ENCODE peak calls at places on chromosomes 5 and 9, in seven cellular contexts. One of them, this sample, is unnamed.

GRCh38 chr5:89729623-89730390 is 679.7 kb downstream of the CETN3 start:
- DNase-seq in M059J: peak
- DNase-seq in aorta: no peak
- DNase-seq in fibroblast of the aortic adventitia: peak
- DNase-seq in ELR: peak
- DNase-seq in GM20000: no peak
- DNase-seq in activated CD4-positive, alpha-beta T cell treated with anti-CD3 and anti-CD28 coated beads for 48 hours: no peak
- DNase-seq in this sample: no peak

GRCh38 chr9:113720495-113720894 is 155.6 kb upstream of the ZNF618 start:
- DNase-seq in M059J: no peak
- DNase-seq in aorta: no peak
- DNase-seq in fibroblast of the aortic adventitia: no peak
- DNase-seq in ELR: no peak
- DNase-seq in GM20000: no peak
- DNase-seq in activated CD4-positive, alpha-beta T cell treated with anti-CD3 and anti-CD28 coated beads for 48 hours: no peak
- DNase-seq in this sample: no peak

GRCh38 chr5:311963-312362 is 9.6 kb upstream of the AHRR start:
- DNase-seq in M059J: no peak
- DNase-seq in aorta: no peak
- DNase-seq in fibroblast of the aortic adventitia: no peak
- DNase-seq in ELR: no peak
- DNase-seq in GM20000: no peak
- DNase-seq in activated CD4-positive, alpha-beta T cell treated with anti-CD3 and anti-CD28 coated beads for 48 hours: no peak
- DNase-seq in this sample: no peak

GRCh38 chr5:135203593-135204036 is 169.6 kb upstream of the PITX1 start:
- DNase-seq in M059J: peak
- DNase-seq in aorta: no peak
- DNase-seq in fibroblast of the aortic adventitia: peak
- DNase-seq in ELR: peak
- DNase-seq in GM20000: no peak
- DNase-seq in activated CD4-positive, alpha-beta T cell treated with anti-CD3 and anti-CD28 coated beads for 48 hours: no peak
- DNase-seq in this sample: no peak

GRCh38 chr9:117325789-117326185 is 89.1 kb downstream of the ASTN2 start:
- DNase-seq in M059J: no peak
- DNase-seq in aorta: no peak
- DNase-seq in fibroblast of the aortic adventitia: no peak
- DNase-seq in ELR: no peak
- DNase-seq in GM20000: no peak
- DNase-seq in activated CD4-positive, alpha-beta T cell treated with anti-CD3 and anti-CD28 coated beads for 48 hours: no peak
- DNase-seq in this sample: no peak

GRCh38 chr9:137516144-137516917 is 33.9 kb downstream of the PNPLA7 start:
- DNase-seq in M059J: peak
- DNase-seq in aorta: no peak
- DNase-seq in fibroblast of the aortic adventitia: no peak
- DNase-seq in ELR: no peak
- DNase-seq in GM20000: no peak
- DNase-seq in activated CD4-positive, alpha-beta T cell treated with anti-CD3 and anti-CD28 coated beads for 48 hours: no peak
- DNase-seq in this sample: no peak

GRCh38 chr9:13690595-13690994 is 411.1 kb upstream of the MPDZ start:
- DNase-seq in M059J: peak
- DNase-seq in aorta: no peak
- DNase-seq in fibroblast of the aortic adventitia: no peak
- DNase-seq in ELR: peak
- DNase-seq in GM20000: no peak
- DNase-seq in activated CD4-positive, alpha-beta T cell treated with anti-CD3 and anti-CD28 coated beads for 48 hours: no peak
- DNase-seq in this sample: no peak

GRCh38 chr5:61933787-61934626 is 372.0 kb upstream of the KIF2A start:
- DNase-seq in M059J: peak
- DNase-seq in aorta: no peak
- DNase-seq in fibroblast of the aortic adventitia: peak
- DNase-seq in ELR: peak
- DNase-seq in GM20000: peak
- DNase-seq in activated CD4-positive, alpha-beta T cell treated with anti-CD3 and anti-CD28 coated beads for 48 hours: peak
- DNase-seq in this sample: no peak

GRCh38 chr5:103327451-103327850 is 68.9 kb downstream of the MACIR start:
- DNase-seq in M059J: no peak
- DNase-seq in aorta: no peak
- DNase-seq in fibroblast of the aortic adventitia: no peak
- DNase-seq in ELR: no peak
- DNase-seq in GM20000: no peak
- DNase-seq in activated CD4-positive, alpha-beta T cell treated with anti-CD3 and anti-CD28 coated beads for 48 hours: no peak
- DNase-seq in this sample: no peak

GRCh38 chr5:10655041-10655685 is 91.3 kb downstream of the ANKRD33B start:
- DNase-seq in M059J: no peak
- DNase-seq in aorta: no peak
- DNase-seq in fibroblast of the aortic adventitia: no peak
- DNase-seq in ELR: no peak
- DNase-seq in GM20000: no peak
- DNase-seq in activated CD4-positive, alpha-beta T cell treated with anti-CD3 and anti-CD28 coated beads for 48 hours: no peak
- DNase-seq in this sample: peak

GRCh38 chr5:61332369-61332745 is 299 bp downstream of the ZSWIM6 start:
- DNase-seq in M059J: peak
- DNase-seq in aorta: peak
- DNase-seq in fibroblast of the aortic adventitia: no peak
- DNase-seq in ELR: peak
- DNase-seq in GM20000: peak
- DNase-seq in activated CD4-positive, alpha-beta T cell treated with anti-CD3 and anti-CD28 coated beads for 48 hours: peak
- DNase-seq in this sample: peak

GRCh38 chr5:119275146-119275872 is 80.5 kb upstream of the TNFAIP8 start:
- DNase-seq in M059J: peak
- DNase-seq in aorta: no peak
- DNase-seq in fibroblast of the aortic adventitia: peak
- DNase-seq in ELR: peak
- DNase-seq in GM20000: no peak
- DNase-seq in activated CD4-positive, alpha-beta T cell treated with anti-CD3 and anti-CD28 coated beads for 48 hours: no peak
- DNase-seq in this sample: no peak

GRCh38 chr9:115531410-115532130 is 413.6 kb upstream of the TNC start:
- DNase-seq in M059J: peak
- DNase-seq in aorta: no peak
- DNase-seq in fibroblast of the aortic adventitia: peak
- DNase-seq in ELR: peak
- DNase-seq in GM20000: no peak
- DNase-seq in activated CD4-positive, alpha-beta T cell treated with anti-CD3 and anti-CD28 coated beads for 48 hours: no peak
- DNase-seq in this sample: no peak

This sample was measured in left lung.